ENCODE peak calls at places on chromosome 14, in seven cellular contexts. One of them, this sample, is unnamed.

GRCh38 chr14:74142523-74142922 is 57.8 kb downstream of the LIN52 start:
- DNase-seq in neural progenitor cell: no peak
- DNase-seq in PC-3: no peak
- DNase-seq in epithelial cell of prostate: no peak
- DNase-seq in transverse colon: no peak
- DNase-seq in stomach: no peak
- DNase-seq in IMR-90: no peak
- DNase-seq in this sample: no peak

GRCh38 chr14:36874396-36875138 is 212.9 kb downstream of the PAX9 start:
- DNase-seq in neural progenitor cell: no peak
- DNase-seq in PC-3: peak
- DNase-seq in epithelial cell of prostate: peak
- DNase-seq in transverse colon: no peak
- DNase-seq in stomach: no peak
- DNase-seq in IMR-90: no peak
- DNase-seq in this sample: no peak

GRCh38 chr14:86296173-86296572 is 766.2 kb downstream of the FLRT2 start:
- DNase-seq in neural progenitor cell: no peak
- DNase-seq in PC-3: peak
- DNase-seq in epithelial cell of prostate: no peak
- DNase-seq in transverse colon: no peak
- DNase-seq in stomach: no peak
- DNase-seq in IMR-90: peak
- DNase-seq in this sample: no peak

GRCh38 chr14:25122188-25122587 is 72.2 kb upstream of the STXBP6 start:
- DNase-seq in neural progenitor cell: no peak
- DNase-seq in PC-3: no peak
- DNase-seq in epithelial cell of prostate: no peak
- DNase-seq in transverse colon: no peak
- DNase-seq in stomach: no peak
- DNase-seq in IMR-90: no peak
- DNase-seq in this sample: no peak

GRCh38 chr14:77290705-77291104 is 19.7 kb upstream of the NGB start:
- DNase-seq in neural progenitor cell: no peak
- DNase-seq in PC-3: peak
- DNase-seq in epithelial cell of prostate: no peak
- DNase-seq in transverse colon: no peak
- DNase-seq in stomach: no peak
- DNase-seq in IMR-90: peak
- DNase-seq in this sample: no peak

GRCh38 chr14:71076472-71076871 is 169.2 kb downstream of the PCNX1 start:
- DNase-seq in neural progenitor cell: no peak
- DNase-seq in PC-3: no peak
- DNase-seq in epithelial cell of prostate: no peak
- DNase-seq in transverse colon: no peak
- DNase-seq in stomach: no peak
- DNase-seq in IMR-90: no peak
- DNase-seq in this sample: no peak

GRCh38 chr14:67228325-67228984 is 12.8 kb upstream of the PALS1 start:
- DNase-seq in neural progenitor cell: no peak
- DNase-seq in PC-3: peak
- DNase-seq in epithelial cell of prostate: no peak
- DNase-seq in transverse colon: no peak
- DNase-seq in stomach: no peak
- DNase-seq in IMR-90: peak
- DNase-seq in this sample: no peak

GRCh38 chr14:69999246-69999645 is 120.0 kb downstream of the SMOC1 start:
- DNase-seq in neural progenitor cell: no peak
- DNase-seq in PC-3: peak
- DNase-seq in epithelial cell of prostate: peak
- DNase-seq in transverse colon: no peak
- DNase-seq in stomach: peak
- DNase-seq in IMR-90: peak
- DNase-seq in this sample: no peak

GRCh38 chr14:81208489-81208888 is 12.3 kb downstream of the GTF2A1 start:
- DNase-seq in neural progenitor cell: no peak
- DNase-seq in PC-3: no peak
- DNase-seq in epithelial cell of prostate: no peak
- DNase-seq in transverse colon: no peak
- DNase-seq in stomach: no peak
- DNase-seq in IMR-90: no peak
- DNase-seq in this sample: no peak

GRCh38 chr14:65496178-65496993 is 83.9 kb downstream of the FUT8 start:
- DNase-seq in neural progenitor cell: no peak
- DNase-seq in PC-3: no peak
- DNase-seq in epithelial cell of prostate: no peak
- DNase-seq in transverse colon: no peak
- DNase-seq in stomach: no peak
- DNase-seq in IMR-90: peak
- DNase-seq in this sample: no peak

GRCh38 chr14:22095845-22096510 is 422.4 kb upstream of the OR4E1 start:
- DNase-seq in neural progenitor cell: no peak
- DNase-seq in PC-3: no peak
- DNase-seq in epithelial cell of prostate: no peak
- DNase-seq in transverse colon: no peak
- DNase-seq in stomach: no peak
- DNase-seq in IMR-90: no peak
- DNase-seq in this sample: no peak

GRCh38 chr14:95915326-95915725 is 38.7 kb downstream of the TUNAR start:
- DNase-seq in neural progenitor cell: peak
- DNase-seq in PC-3: no peak
- DNase-seq in epithelial cell of prostate: no peak
- DNase-seq in transverse colon: no peak
- DNase-seq in stomach: no peak
- DNase-seq in IMR-90: no peak
- DNase-seq in this sample: no peak

GRCh38 chr14:48584031-48584430 is 908.6 kb upstream of the MDGA2 start:
- DNase-seq in neural progenitor cell: no peak
- DNase-seq in PC-3: peak
- DNase-seq in epithelial cell of prostate: no peak
- DNase-seq in transverse colon: no peak
- DNase-seq in stomach: no peak
- DNase-seq in IMR-90: peak
- DNase-seq in this sample: no peak

GRCh38 chr14:76997257-76997970 is 31.1 kb downstream of the IRF2BPL start:
- DNase-seq in neural progenitor cell: peak
- DNase-seq in PC-3: peak
- DNase-seq in epithelial cell of prostate: no peak
- DNase-seq in transverse colon: no peak
- DNase-seq in stomach: no peak
- DNase-seq in IMR-90: peak
- DNase-seq in this sample: no peak

GRCh38 chr14:41766772-41767171 is 160.1 kb downstream of the LRFN5 start:
- DNase-seq in neural progenitor cell: no peak
- DNase-seq in PC-3: no peak
- DNase-seq in epithelial cell of prostate: no peak
- DNase-seq in transverse colon: no peak
- DNase-seq in stomach: no peak
- DNase-seq in IMR-90: no peak
- DNase-seq in this sample: no peak

GRCh38 chr14:100649173-100649519 is 61.9 kb upstream of the BEGAIN start:
- DNase-seq in neural progenitor cell: no peak
- DNase-seq in PC-3: peak
- DNase-seq in epithelial cell of prostate: no peak
- DNase-seq in transverse colon: no peak
- DNase-seq in stomach: no peak
- DNase-seq in IMR-90: peak
- DNase-seq in this sample: no peak

GRCh38 chr14:61561144-61561543 is 134.2 kb upstream of the HIF1A start:
- DNase-seq in neural progenitor cell: peak
- DNase-seq in PC-3: peak
- DNase-seq in epithelial cell of prostate: no peak
- DNase-seq in transverse colon: no peak
- DNase-seq in stomach: no peak
- DNase-seq in IMR-90: peak
- DNase-seq in this sample: no peak

GRCh38 chr14:61563162-61563511 is 132.2 kb upstream of the HIF1A start:
- DNase-seq in neural progenitor cell: no peak
- DNase-seq in PC-3: no peak
- DNase-seq in epithelial cell of prostate: no peak
- DNase-seq in transverse colon: no peak
- DNase-seq in stomach: no peak
- DNase-seq in IMR-90: no peak
- DNase-seq in this sample: no peak

GRCh38 chr14:61560323-61560722 is 135.0 kb upstream of the HIF1A start:
- DNase-seq in neural progenitor cell: no peak
- DNase-seq in PC-3: peak
- DNase-seq in epithelial cell of prostate: no peak
- DNase-seq in transverse colon: no peak
- DNase-seq in stomach: no peak
- DNase-seq in IMR-90: peak
- DNase-seq in this sample: no peak

GRCh38 chr14:61562321-61563161 is 132.8 kb upstream of the HIF1A start:
- DNase-seq in neural progenitor cell: no peak
- DNase-seq in PC-3: peak
- DNase-seq in epithelial cell of prostate: peak
- DNase-seq in transverse colon: no peak
- DNase-seq in stomach: no peak
- DNase-seq in IMR-90: peak
- DNase-seq in this sample: no peak

DNA sequence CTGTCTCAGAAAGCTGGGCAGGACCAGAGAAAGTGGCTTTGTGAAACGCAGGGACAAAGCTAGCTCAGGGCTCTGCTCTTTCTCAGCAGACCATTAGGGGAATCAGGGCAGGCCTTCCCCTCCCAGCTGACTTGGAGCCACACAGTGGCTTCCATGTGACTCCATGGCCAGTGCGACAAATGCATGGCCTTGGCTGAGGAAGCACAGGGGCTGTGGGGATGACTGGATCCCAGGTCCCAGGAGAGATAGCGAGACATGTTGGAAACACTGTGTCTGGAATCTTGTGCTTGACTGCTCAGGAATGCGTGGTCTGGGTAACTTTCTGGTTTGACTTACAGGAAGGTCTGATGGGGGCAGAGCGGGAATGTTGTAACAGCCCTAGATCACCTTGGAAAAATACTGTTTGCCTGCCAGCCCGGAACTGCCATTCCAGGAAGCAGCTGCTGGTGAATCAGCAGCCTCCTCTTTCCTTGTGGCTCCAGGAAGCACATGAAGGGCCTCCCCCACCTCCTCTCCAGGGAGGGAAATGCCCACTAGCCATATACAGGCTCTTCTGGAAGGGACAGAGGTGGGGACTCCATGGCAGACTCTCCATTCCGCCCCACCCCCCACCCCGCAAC is 133.5 kb upstream of the HIF1A start:
- DNase-seq in neural progenitor cell: no peak
- DNase-seq in PC-3: peak
- DNase-seq in epithelial cell of prostate: peak
- DNase-seq in transverse colon: peak
- DNase-seq in stomach: peak
- DNase-seq in IMR-90: peak
- DNase-seq in this sample: peak
- H3K27ac ChIP-seq in neural progenitor cell: no peak
- H3K27ac ChIP-seq in PC-3: peak
- H3K27ac ChIP-seq in epithelial cell of prostate: peak
- H3K27ac ChIP-seq in transverse colon: peak
- H3K27ac ChIP-seq in stomach: peak
- H3K27ac ChIP-seq in IMR-90: peak
- H3K27ac ChIP-seq in this sample: peak

GRCh38 chr14:60775296-60775695 is 40.7 kb downstream of the MNAT1 start:
- DNase-seq in neural progenitor cell: no peak
- DNase-seq in PC-3: peak
- DNase-seq in epithelial cell of prostate: no peak
- DNase-seq in transverse colon: no peak
- DNase-seq in stomach: no peak
- DNase-seq in IMR-90: peak
- DNase-seq in this sample: no peak
- H3K27ac ChIP-seq in neural progenitor cell: no peak
- H3K27ac ChIP-seq in PC-3: peak
- H3K27ac ChIP-seq in epithelial cell of prostate: peak
- H3K27ac ChIP-seq in transverse colon: no peak
- H3K27ac ChIP-seq in stomach: no peak
- H3K27ac ChIP-seq in IMR-90: no peak
- H3K27ac ChIP-seq in this sample: no peak

GRCh38 chr14:75155159-75155558 is 21.3 kb downstream of the TMED10 start:
- DNase-seq in neural progenitor cell: no peak
- DNase-seq in PC-3: no peak
- DNase-seq in epithelial cell of prostate: no peak
- DNase-seq in transverse colon: no peak
- DNase-seq in stomach: no peak
- DNase-seq in IMR-90: no peak
- DNase-seq in this sample: no peak

GRCh38 chr14:75156111-75156510 is 20.3 kb downstream of the TMED10 start:
- DNase-seq in neural progenitor cell: no peak
- DNase-seq in PC-3: no peak
- DNase-seq in epithelial cell of prostate: no peak
- DNase-seq in transverse colon: no peak
- DNase-seq in stomach: no peak
- DNase-seq in IMR-90: no peak
- DNase-seq in this sample: no peak

GRCh38 chr14:75162631-75163030 is 13.8 kb downstream of the TMED10 start:
- DNase-seq in neural progenitor cell: no peak
- DNase-seq in PC-3: no peak
- DNase-seq in epithelial cell of prostate: no peak
- DNase-seq in transverse colon: no peak
- DNase-seq in stomach: no peak
- DNase-seq in IMR-90: no peak
- DNase-seq in this sample: no peak

GRCh38 chr14:75156901-75157300 is 19.5 kb downstream of the TMED10 start:
- DNase-seq in neural progenitor cell: no peak
- DNase-seq in PC-3: peak
- DNase-seq in epithelial cell of prostate: no peak
- DNase-seq in transverse colon: no peak
- DNase-seq in stomach: no peak
- DNase-seq in IMR-90: no peak
- DNase-seq in this sample: no peak

DNA sequence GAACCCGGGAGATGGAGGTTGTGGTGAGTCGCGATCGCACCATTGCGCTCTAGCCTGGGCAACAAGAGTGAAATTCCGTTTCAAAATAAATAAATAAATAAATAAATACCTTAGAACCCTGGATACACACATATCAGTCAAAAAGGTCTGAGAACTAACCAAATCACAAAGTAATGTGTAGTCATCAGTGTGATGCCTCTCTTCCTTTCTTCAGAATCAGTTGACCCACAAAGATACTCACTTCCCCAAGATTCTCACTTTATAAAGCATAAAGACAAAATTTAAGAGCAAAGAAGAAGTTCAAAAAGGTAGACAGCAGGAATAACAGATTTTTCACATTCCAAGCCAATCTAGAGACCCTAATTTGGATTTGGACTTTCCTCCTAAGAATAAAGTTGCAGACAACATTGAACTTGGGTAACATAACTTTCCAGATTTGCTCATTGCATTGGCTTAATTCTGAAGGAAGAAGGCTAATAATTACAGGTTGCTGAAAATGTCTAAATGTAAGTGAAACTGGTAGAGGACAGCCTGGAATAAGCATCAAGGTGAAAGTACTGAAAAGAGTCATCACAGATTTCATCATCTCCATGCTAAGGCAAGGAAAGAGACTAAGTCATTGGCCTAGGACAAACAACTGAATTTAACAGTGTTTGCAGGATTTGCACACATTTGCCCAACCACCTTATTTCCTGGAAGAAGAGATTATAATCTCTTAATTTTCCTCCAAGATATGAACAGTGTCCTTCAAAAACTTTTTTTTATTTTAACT is 17.4 kb downstream of the TMED10 start:
- DNase-seq in neural progenitor cell: no peak
- DNase-seq in PC-3: no peak
- DNase-seq in epithelial cell of prostate: no peak
- DNase-seq in transverse colon: no peak
- DNase-seq in stomach: no peak
- DNase-seq in IMR-90: peak
- DNase-seq in this sample: no peak
- H3K27ac ChIP-seq in neural progenitor cell: no peak
- H3K27ac ChIP-seq in PC-3: no peak
- H3K27ac ChIP-seq in epithelial cell of prostate: no peak
- H3K27ac ChIP-seq in transverse colon: no peak
- H3K27ac ChIP-seq in stomach: no peak
- H3K27ac ChIP-seq in IMR-90: no peak
- H3K27ac ChIP-seq in this sample: no peak

GRCh38 chr14:105817971-105818711 is 291.8 kb downstream of the TMEM121 start:
- DNase-seq in neural progenitor cell: no peak
- DNase-seq in PC-3: no peak
- DNase-seq in epithelial cell of prostate: no peak
- DNase-seq in transverse colon: peak
- DNase-seq in stomach: no peak
- DNase-seq in IMR-90: no peak
- DNase-seq in this sample: no peak
- H3K27ac ChIP-seq in neural progenitor cell: no peak
- H3K27ac ChIP-seq in PC-3: no peak
- H3K27ac ChIP-seq in epithelial cell of prostate: no peak
- H3K27ac ChIP-seq in transverse colon: no peak
- H3K27ac ChIP-seq in stomach: no peak
- H3K27ac ChIP-seq in IMR-90: no peak
- H3K27ac ChIP-seq in this sample: no peak

This sample was measured in thyroid gland.